ENCODE peak calls at places on chromosomes 3 and 15, in seven cellular contexts. E is H54, F is stomach, X is adrenal gland, R is heart left ventricle, N is breast epithelium, T is sigmoid colon. O is an unnamed sample.

GRCh38 chr3:129555176-129555575 is 12.2 kb downstream of the H1-8 start:
- DNase-seq in T (no peak), E (no peak), R (no peak), N (no peak), X (no peak), F (no peak), O (no peak)

GRCh38 chr15:99365232-99365631 is 114.0 kb downstream of the LRRC28 start:
- DNase-seq in R (no peak), E (no peak), X (no peak), T (no peak), N (no peak), F (no peak), O (no peak)

GRCh38 chr3:61530355-61530754 is 31.0 kb upstream of the PTPRG start:
- DNase-seq in E (no peak), R (no peak), X (no peak), F (no peak), T (no peak), N (no peak), O (peak; percentile 33)

GRCh38 chr15:91890614-91891013 is 37.1 kb downstream of the SLCO3A1 start:
- DNase-seq in N (peak; percentile 50), T (no peak), F (no peak), R (no peak), E (peak; percentile 61), X (no peak), O (no peak)

GRCh38 chr3:17891139-17891850 is 148.9 kb upstream of the TBC1D5 start:
- DNase-seq in F (no peak), N (no peak), T (no peak), X (no peak), R (no peak), E (no peak), O (peak; percentile 10)

GRCh38 chr3:66303556-66303955 is 82.8 kb downstream of the SLC25A26 start:
- DNase-seq in T (no peak), X (no peak), R (no peak), F (no peak), E (no peak), N (no peak), O (no peak)

GRCh38 chr3:171377859-171378258 is 82.3 kb downstream of the TNIK start:
- DNase-seq in T (no peak), R (no peak), F (no peak), E (no peak), N (no peak), X (no peak), O (no peak)

GRCh38 chr3:151009981-151010380 is 37.5 kb upstream of the CLRN1 start:
- DNase-seq in F (no peak), R (no peak), N (no peak), E (no peak), X (no peak), T (no peak), O (no peak)

GRCh38 chr3:38247366-38248035 is 18.1 kb upstream of the SLC22A13 start:
- DNase-seq in E (peak; percentile 58), X (peak; percentile 67), F (no peak), N (no peak), R (no peak), T (no peak), O (no peak)

GRCh38 chr3:177724020-177724638 is 526.8 kb upstream of the TBL1XR1 start:
- DNase-seq in F (peak; percentile 44), E (no peak), T (peak; percentile 89), X (peak; percentile 87), R (peak; percentile 67), N (peak; percentile 30), O (no peak)

GRCh38 chr3:11995061-11995460 is 9.1 kb upstream of the SYN2 start:
- DNase-seq in F (no peak), T (no peak), N (no peak), E (no peak), X (no peak), R (no peak), O (no peak)

GRCh38 chr3:18988619-18989229 is 159.6 kb upstream of the KCNH8 start:
- DNase-seq in N (no peak), R (no peak), F (no peak), X (no peak), T (no peak), E (no peak), O (peak; percentile 5)

GRCh38 chr3:192892981-192893827 is 24.5 kb downstream of the MB21D2 start:
- DNase-seq in T (peak; percentile 78), E (peak; percentile 64), X (peak; percentile 89), F (no peak), R (peak; percentile 40), N (peak; percentile 61), O (no peak)

GRCh38 chr3:8840556-8840955 is 71.1 kb upstream of the OXTR start:
- DNase-seq in T (no peak), X (no peak), F (no peak), R (no peak), E (no peak), N (no peak), O (no peak)

GRCh38 chr3:152305075-152305474 is 36.3 kb downstream of the MBNL1 start:
- DNase-seq in T (no peak), N (no peak), F (no peak), R (no peak), X (no peak), E (no peak), O (no peak)

GRCh38 chr3:195770081-195770840 is 41.5 kb downstream of the MUC4 start:
- DNase-seq in R (peak; percentile 3), F (no peak), N (no peak), E (no peak), T (peak; percentile 49), X (no peak), O (no peak)

GRCh38 chr3:118504906-118505305 is 529.7 kb downstream of the IGSF11 start:
- DNase-seq in N (no peak), X (no peak), F (no peak), E (no peak), R (no peak), T (no peak), O (no peak)

GRCh38 chr15:84824260-84824690 is 7.1 kb downstream of the ALPK3 start:
- DNase-seq in E (no peak), F (no peak), T (peak; percentile 89), X (peak; percentile 67), R (peak; percentile 70), N (no peak), O (no peak)

GRCh38 chr3:51727500-51727899 is 20.6 kb downstream of the GRM2 start:
- DNase-seq in E (no peak), N (no peak), T (no peak), R (no peak), F (no peak), X (no peak), O (no peak)
- TF ChIP-seq POLR2A in E (no peak), N (no peak), T (no peak), R (no peak), F (no peak), X (no peak), O (no peak)

GRCh38 chr15:41970456-41970855 is 1.9 kb downstream of the EHD4 start:
- DNase-seq in E (no peak), X (peak; percentile 17), F (peak; percentile 9), R (no peak), T (peak; percentile 29), N (no peak), O (no peak)

GRCh38 chr15:41969851-41970431 is 2.4 kb downstream of the EHD4 start:
- DNase-seq in F (peak; percentile 25), X (peak; percentile 49), T (no peak), E (no peak), R (no peak), N (peak; percentile 18), O (no peak)

GRCh38 chr15:41971089-41971892 is 1.1 kb downstream of the EHD4 start:
- DNase-seq in F (peak; percentile 70), N (peak; percentile 66), E (peak; percentile 73), X (peak; percentile 71), T (peak; percentile 79), R (peak; percentile 63), O (peak; percentile 47)

GRCh38 chr15:41971893-41972340 is 440 bp downstream of the EHD4 start:
- DNase-seq in E (no peak), F (peak; percentile 27), R (peak; percentile 44), T (no peak), X (peak; percentile 52), N (peak; percentile 50), O (no peak)

DNA sequence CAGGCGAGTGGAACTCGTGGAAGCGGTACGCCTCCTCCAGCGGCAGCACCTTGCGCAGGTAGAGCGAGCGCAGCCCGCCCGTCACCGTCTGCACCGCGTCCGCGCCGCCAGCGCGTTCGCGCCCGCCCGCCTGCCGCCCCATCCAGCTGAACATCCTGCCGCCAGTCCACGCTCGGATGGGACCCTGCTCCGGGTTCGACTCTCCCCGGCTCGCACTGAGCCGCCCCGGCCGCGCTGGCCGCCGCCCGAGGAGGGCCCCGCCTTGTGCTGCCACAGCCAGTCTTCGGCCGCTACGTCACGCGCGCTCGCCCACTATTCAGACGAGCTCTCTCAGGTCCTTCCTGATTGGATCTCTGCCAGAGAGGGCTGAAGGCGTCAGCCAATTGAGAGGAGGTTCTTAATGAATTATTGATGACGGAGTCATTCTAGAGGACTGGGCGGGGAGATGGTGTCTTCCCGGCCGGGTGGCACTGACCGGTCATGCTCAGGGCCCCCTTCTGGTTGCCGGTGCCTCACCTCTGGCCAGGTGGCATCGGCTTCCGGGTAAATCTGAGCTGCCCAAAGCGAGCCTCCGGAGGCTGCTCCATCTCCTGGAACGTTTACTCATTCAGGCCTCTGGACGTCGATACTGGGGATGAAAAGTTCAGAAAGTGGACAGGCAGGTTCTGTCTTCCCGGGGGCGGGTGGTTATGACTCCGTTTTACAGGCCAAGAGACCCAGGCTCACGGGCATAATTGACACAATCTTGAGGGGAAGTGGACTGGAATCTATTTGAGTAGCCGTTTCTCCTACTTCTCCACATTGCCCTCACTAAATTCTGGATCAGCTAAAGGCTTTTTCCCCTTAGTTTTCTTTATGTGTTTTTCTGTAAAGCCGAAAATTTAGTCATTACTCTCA is at the start of gene EHD4:
- DNase-seq in X (peak; percentile 100), E (peak; percentile 93), F (peak; percentile 99), T (peak; percentile 99), N (peak; percentile 99), R (peak; percentile 99), O (peak; percentile 99)
- TF ChIP-seq POLR2A in X (peak; percentile 70), E (peak; percentile 80), F (no peak), T (peak; percentile 27), N (peak; percentile 87), R (peak; percentile 92), O (peak; percentile 72)

GRCh38 chr15:74615313-74616019 is at the start of gene CLK3:
- DNase-seq in T (peak; percentile 98), R (peak; percentile 98), E (peak; percentile 82), X (peak; percentile 96), F (peak; percentile 98), N (peak; percentile 93), O (peak; percentile 98)
- TF ChIP-seq POLR2A in T (peak; percentile 43), R (peak; percentile 85), E (peak; percentile 59), X (peak; percentile 95), F (no peak), N (peak; percentile 65), O (peak; percentile 76)

DNA sequence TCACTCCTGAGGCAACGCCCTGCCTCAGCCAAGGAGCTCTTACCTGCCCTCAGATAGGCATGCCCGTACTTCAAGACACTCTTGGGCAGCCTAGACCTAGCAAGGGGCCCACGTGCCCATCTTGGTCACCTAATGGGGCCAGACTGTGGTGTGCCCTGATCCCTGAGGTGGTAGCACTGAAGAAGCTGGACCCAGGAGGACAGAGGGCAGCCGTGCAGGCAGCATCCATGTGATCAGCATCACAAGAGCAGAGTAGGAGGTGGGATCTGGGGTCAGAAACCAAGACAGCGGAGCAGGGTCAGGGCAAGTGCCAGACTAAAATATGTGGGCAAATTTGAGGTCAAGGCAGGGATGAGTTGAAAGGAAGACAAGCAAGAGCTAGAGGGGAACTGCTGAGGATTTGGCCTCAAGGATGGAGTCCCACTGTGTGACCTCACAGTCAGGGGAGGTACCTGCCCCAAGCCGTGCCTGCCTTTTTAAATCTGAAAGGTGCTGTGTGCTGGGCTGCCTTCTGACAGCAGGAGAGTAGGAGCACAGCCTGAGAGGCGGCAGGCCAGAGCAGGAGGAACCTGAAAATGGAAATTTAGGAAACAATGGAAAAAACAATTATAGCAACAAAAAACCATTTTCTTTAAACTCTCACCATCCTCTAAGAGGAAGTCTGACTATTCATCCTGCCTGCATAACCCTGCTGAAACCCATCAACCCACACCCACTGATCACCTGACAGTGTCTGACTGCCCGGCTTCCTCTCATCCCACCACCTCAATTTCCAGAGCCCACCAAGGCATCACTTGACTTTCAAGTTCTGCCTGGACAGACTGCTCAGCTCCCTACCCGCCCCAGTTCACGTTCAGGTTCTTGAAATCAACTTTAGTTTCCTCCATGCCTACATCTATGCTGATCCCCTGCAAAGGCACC is 7.3 kb downstream of the ZBTB38 start:
- DNase-seq in T (no peak), E (no peak), X (no peak), R (no peak), N (no peak), F (no peak), O (no peak)
- TF ChIP-seq POLR2A in T (no peak), E (no peak), X (no peak), R (no peak), N (no peak), F (no peak), O (no peak)